ENCODE peak calls at places on chromosomes 6 and 20, in seven cellular contexts. I is tibial artery; X is left ventricle myocardium inferior; T is NCI-H460; J is activated CD8-positive, alpha-beta memory T cell treated with anti-CD3 and anti-CD28 coated beads for 1 hour; Z is Panc1; F is mesenteric fat pad. E is an unnamed sample.

GRCh38 chr6:31579546-31580445 is 2.4 kb downstream of the LTB start:
- DNase-seq in J (no peak), X (no peak), T (no peak), Z (no peak), I (no peak), F (no peak), E (no peak)

GRCh38 chr20:62409935-62410741 is 3.1 kb upstream of the CABLES2 start:
- DNase-seq in X (peak), T (peak), I (no peak), F (no peak), J (no peak), Z (no peak), E (peak)

GRCh38 chr6:45044510-45045252 is 283.4 kb upstream of the RUNX2 start:
- DNase-seq in T (no peak), X (no peak), Z (no peak), F (no peak), J (no peak), I (no peak), E (no peak)

GRCh38 chr6:5213851-5214507 is 46.8 kb downstream of the LYRM4 start:
- DNase-seq in T (no peak), X (no peak), F (no peak), Z (no peak), J (no peak), I (no peak), E (no peak)

GRCh38 chr20:57618091-57618765 is 2.0 kb downstream of the ZBP1 start:
- DNase-seq in I (peak), J (no peak), F (no peak), Z (no peak), X (no peak), T (no peak), E (peak)

GRCh38 chr6:134984821-134985220 is 34.9 kb upstream of the ALDH8A1 start:
- DNase-seq in F (no peak), J (no peak), I (no peak), T (no peak), X (no peak), Z (no peak), E (peak)

GRCh38 chr20:57062696-57063270 is 203.7 kb downstream of the BMP7 start:
- DNase-seq in I (peak), Z (no peak), T (no peak), F (peak), X (no peak), J (no peak), E (no peak)

GRCh38 chr6:33746036-33746600 is 587 bp downstream of the IP6K3 start:
- DNase-seq in F (no peak), T (no peak), I (peak), Z (no peak), J (no peak), X (peak), E (peak)

GRCh38 chr6:166456360-166457156 is 73.8 kb upstream of the MPC1 start:
- DNase-seq in F (no peak), T (no peak), J (no peak), X (no peak), Z (no peak), I (no peak), E (peak)

GRCh38 chr20:46752639-46753235 is 43.3 kb downstream of the SLC2A10 start:
- DNase-seq in Z (no peak), I (no peak), F (no peak), J (peak), T (peak), X (peak), E (peak)

GRCh38 chr6:158993639-158994038 is 6.4 kb downstream of the RSPH3 start:
- DNase-seq in X (no peak), I (no peak), T (no peak), Z (no peak), F (no peak), J (no peak), E (no peak)

GRCh38 chr20:46367967-46368901 is 38.2 kb downstream of the ELMO2 start:
- DNase-seq in T (no peak), F (peak), I (no peak), Z (no peak), J (no peak), X (no peak), E (peak)

GRCh38 chr6:130050230-130050629 is 31.8 kb downstream of the L3MBTL3 start:
- DNase-seq in T (no peak), J (no peak), I (no peak), Z (no peak), F (no peak), X (no peak), E (peak)

GRCh38 chr6:27295301-27296079 is 16.6 kb downstream of the POM121L2 start:
- DNase-seq in J (no peak), I (no peak), Z (peak), X (no peak), F (no peak), T (peak), E (peak)

GRCh38 chr6:148335582-148335981 is 7.1 kb upstream of the SASH1 start:
- DNase-seq in X (no peak), I (no peak), J (no peak), Z (no peak), T (no peak), F (no peak), E (no peak)

GRCh38 chr6:167817729-167818128 is 9.0 kb upstream of the AFDN start:
- DNase-seq in T (no peak), X (no peak), Z (no peak), J (no peak), F (no peak), I (no peak), E (no peak)

GRCh38 chr6:168641455-168641854 is 200.5 kb downstream of the SMOC2 start:
- DNase-seq in T (no peak), F (no peak), J (no peak), I (peak), X (no peak), Z (no peak), E (no peak)

GRCh38 chr6:80214436-80215022 is 108.1 kb downstream of the BCKDHB start:
- DNase-seq in X (peak), T (peak), I (no peak), F (no peak), J (no peak), Z (peak), E (peak)